ENCODE peak calls at places on chromosomes 3 and 15, in five cellular contexts. N, C, I, D and B are unnamed samples.

GRCh38 chr3:72892081-72892763 is 4.4 kb downstream of the GXYLT2 start:
- DNase-seq in N (peak), C (peak), I (peak), D (peak), B (peak)

GRCh38 chr15:82021992-82022391 is 23.8 kb downstream of the MEX3B start:
- DNase-seq in N (peak), C (no peak), I (peak), D (no peak), B (peak)

GRCh38 chr3:122941233-122942206 is 86.0 kb downstream of the SEMA5B start:
- DNase-seq in N (no peak), C (no peak), I (peak), D (no peak), B (no peak)

GRCh38 chr15:78056714-78057269 is 20.7 kb downstream of the TBC1D2B start:
- DNase-seq in N (no peak), C (no peak), I (peak), D (no peak), B (no peak)

GRCh38 chr15:92048739-92049138 is 195.2 kb downstream of the SLCO3A1 start:
- DNase-seq in N (no peak), C (no peak), I (no peak), D (no peak), B (no peak)

GRCh38 chr3:103440539-103441113 is 1005.8 kb downstream of the ZPLD1 start:
- DNase-seq in N (no peak), C (no peak), I (peak), D (no peak), B (no peak)

GRCh38 chr3:127002195-127003174 is 19.6 kb downstream of the PLXNA1 start:
- DNase-seq in N (peak), C (peak), I (peak), D (peak), B (peak)

GRCh38 chr3:46883252-46884185 is 6.0 kb downstream of the PTH1R start:
- DNase-seq in N (peak), C (no peak), I (peak), D (no peak), B (peak)

GRCh38 chr15:48330045-48330840 is 986 bp upstream of the DUT start:
- DNase-seq in N (no peak), C (no peak), I (peak), D (no peak), B (peak)

GRCh38 chr3:24601500-24601899 is 106.8 kb upstream of the THRB start:
- DNase-seq in N (no peak), C (no peak), I (no peak), D (no peak), B (no peak)

GRCh38 chr15:63497642-63498100 is 6.7 kb upstream of the USP3 start:
- DNase-seq in N (no peak), C (no peak), I (peak), D (no peak), B (no peak)

GRCh38 chr15:75695634-75696302 is 16.9 kb downstream of the CSPG4 start:
- DNase-seq in N (no peak), C (no peak), I (no peak), D (no peak), B (no peak)

GRCh38 chr3:98018301-98018700 is 16.8 kb downstream of the GABRR3 start:
- DNase-seq in N (no peak), C (no peak), I (no peak), D (no peak), B (no peak)

GRCh38 chr3:149004622-149005021 is 13.3 kb downstream of the GYG1 start:
- DNase-seq in N (no peak), C (no peak), I (peak), D (no peak), B (peak)

GRCh38 chr3:182544542-182544941 is 248.8 kb upstream of the ATP11B start:
- DNase-seq in N (no peak), C (no peak), I (no peak), D (no peak), B (no peak)

GRCh38 chr3:157786216-157786615 is 283.0 kb upstream of the VEPH1 start:
- DNase-seq in N (no peak), C (no peak), I (peak), D (peak), B (peak)

GRCh38 chr15:88126695-88127476 is 129.7 kb downstream of the NTRK3 start:
- DNase-seq in N (no peak), C (no peak), I (no peak), D (no peak), B (no peak)

GRCh38 chr3:105394177-105394576 is 27.5 kb downstream of the ALCAM start:
- DNase-seq in N (no peak), C (no peak), I (peak), D (no peak), B (peak)

GRCh38 chr3:176780766-176781165 is 416.5 kb downstream of the TBL1XR1 start:
- DNase-seq in N (no peak), C (no peak), I (no peak), D (no peak), B (no peak)

GRCh38 chr3:173709026-173709425 is 311.5 kb downstream of the NLGN1 start:
- DNase-seq in N (no peak), C (no peak), I (peak), D (peak), B (peak)

GRCh38 chr15:64774556-64775523 is 549 bp downstream of the RBPMS2 start:
- DNase-seq in N (peak), C (no peak), I (no peak), D (no peak), B (peak)

GRCh38 chr15:92165001-92165346 is 228.7 kb upstream of the ST8SIA2 start:
- DNase-seq in N (no peak), C (no peak), I (no peak), D (no peak), B (no peak)

GRCh38 chr3:16132190-16132589 is 42.3 kb upstream of the GALNT15 start:
- DNase-seq in N (no peak), C (no peak), I (no peak), D (no peak), B (no peak)

GRCh38 chr3:30511524-30512278 is 94.7 kb upstream of the TGFBR2 start:
- DNase-seq in N (peak), C (no peak), I (peak), D (peak), B (peak)

GRCh38 chr15:22912256-22912655 is 67.9 kb downstream of the CYFIP1 start:
- DNase-seq in N (no peak), C (no peak), I (no peak), D (no peak), B (no peak)

GRCh38 chr15:68206711-68207151 is 1.6 kb upstream of the CALML4 start:
- DNase-seq in N (no peak), C (no peak), I (no peak), D (no peak), B (no peak)

GRCh38 chr3:173739716-173740115 is 342.2 kb downstream of the NLGN1 start:
- DNase-seq in N (no peak), C (no peak), I (peak), D (peak), B (peak)

GRCh38 chr15:99962006-99962561 is 228.8 kb upstream of the LYSMD4 start:
- DNase-seq in N (peak), C (no peak), I (no peak), D (no peak), B (no peak)

GRCh38 chr15:43828061-43828657 is 1.4 kb downstream of the WDR76 start:
- DNase-seq in N (no peak), C (no peak), I (peak), D (no peak), B (peak)